ENCODE peak calls at places on chromosomes 6 and 20, in seven cellular contexts. G is body of pancreas, W is breast epithelium, P is fibroblast of lung, X is neural progenitor cell, M is upper lobe of right lung, V is A549. B is an unnamed sample.

GRCh38 chr6:90251295-90251992 is 45.2 kb downstream of the BACH2 start:
- DNase-seq in G (no peak), W (no peak), P (peak; percentile 37), X (no peak), M (no peak), V (no peak), B (no peak)

GRCh38 chr6:21001736-21002135 is 467.5 kb downstream of the CDKAL1 start:
- DNase-seq in G (no peak), W (no peak), P (peak; percentile 73), X (no peak), M (no peak), V (no peak), B (no peak)

GRCh38 chr6:106820412-106820852 is 154.1 kb downstream of the CD24 start:
- DNase-seq in G (no peak), W (no peak), P (peak; percentile 86), X (no peak), M (no peak), V (peak; percentile 31), B (no peak)

GRCh38 chr6:6685249-6685667 is 96.7 kb downstream of the LY86 start:
- DNase-seq in G (no peak), W (no peak), P (peak; percentile 52), X (no peak), M (no peak), V (no peak), B (no peak)

GRCh38 chr20:40326794-40327193 is 362.2 kb downstream of the MAFB start:
- DNase-seq in G (no peak), W (no peak), P (no peak), X (no peak), M (no peak), V (no peak), B (peak; percentile 95)

GRCh38 chr20:44683263-44684046 is 31.7 kb upstream of the CCN5 start:
- DNase-seq in G (peak; percentile 76), W (no peak), P (no peak), X (peak; percentile 79), M (no peak), V (peak; percentile 91), B (no peak)

GRCh38 chr6:39951716-39952115 is 17.5 kb upstream of the MOCS1 start:
- DNase-seq in G (no peak), W (no peak), P (no peak), X (no peak), M (no peak), V (no peak), B (no peak)

GRCh38 chr6:79506251-79506650 is 31.0 kb downstream of the LCA5 start:
- DNase-seq in G (no peak), W (no peak), P (peak; percentile 7), X (no peak), M (no peak), V (no peak), B (no peak)

GRCh38 chr20:23765578-23765977 is 14.8 kb upstream of the CST1 start:
- DNase-seq in G (no peak), W (no peak), P (no peak), X (no peak), M (no peak), V (no peak), B (no peak)

GRCh38 chr6:106997392-106998257 is 23.1 kb upstream of the CD24 start:
- DNase-seq in G (peak; percentile 63), W (peak; percentile 56), P (peak; percentile 39), X (peak; percentile 81), M (peak; percentile 67), V (peak; percentile 49), B (no peak)

GRCh38 chr20:36754656-36755222 is 8.8 kb upstream of the NDRG3 start:
- DNase-seq in G (peak; percentile 58), W (no peak), P (peak; percentile 53), X (peak; percentile 81), M (no peak), V (peak; percentile 76), B (no peak)

GRCh38 chr20:10314198-10314597 is 95.6 kb downstream of the SNAP25 start:
- DNase-seq in G (no peak), W (no peak), P (peak; percentile 76), X (peak; percentile 13), M (no peak), V (no peak), B (no peak)

DNA sequence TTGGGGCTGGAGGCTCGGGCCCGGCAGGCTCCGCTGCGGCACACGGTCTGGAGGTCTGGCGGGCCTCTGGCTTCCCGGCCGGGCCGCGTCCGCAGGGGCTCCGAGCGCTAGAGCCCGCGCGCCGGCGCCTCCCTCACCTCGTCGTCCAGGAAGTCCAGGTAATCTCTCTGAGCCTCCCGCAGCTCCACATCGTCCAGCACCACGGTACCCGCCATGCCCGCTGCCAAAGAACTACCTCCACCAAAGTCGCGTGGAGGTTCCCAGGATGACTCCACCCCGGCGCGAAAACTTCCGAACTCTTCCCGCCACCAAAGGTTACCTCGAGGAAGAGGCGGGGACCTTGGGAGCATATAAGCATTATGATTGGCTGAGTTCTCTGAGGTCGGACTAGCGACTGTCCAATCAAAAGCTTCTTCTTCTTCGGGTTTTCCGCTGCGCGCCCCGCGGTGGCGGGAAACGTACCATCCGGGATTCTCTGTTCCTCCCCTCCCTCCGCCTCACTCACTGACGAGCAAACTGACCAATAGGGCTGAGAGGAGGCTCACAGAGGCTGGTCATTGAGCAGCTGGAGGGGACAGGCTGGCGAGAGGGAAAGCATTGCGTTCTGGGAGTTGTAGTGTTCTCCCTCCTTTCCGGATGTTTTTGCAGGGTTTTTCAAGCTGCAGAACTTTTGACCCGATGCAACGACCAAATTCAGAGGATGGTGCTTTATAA is at the start of gene MCM3:
- DNase-seq in G (peak; percentile 97), W (peak; percentile 96), P (peak; percentile 99), X (peak; percentile 99), M (peak; percentile 97), V (peak; percentile 84), B (peak; percentile 98)
- TF ChIP-seq CTCF in G (peak; percentile 29), W (peak; percentile 8), P (no peak), X (no peak), M (peak; percentile 26), V (no peak), B (no peak)

GRCh38 chr6:23446394-23447001 is 679.5 kb upstream of the NRSN1 start:
- DNase-seq in G (no peak), W (no peak), P (peak; percentile 58), X (peak; percentile 25), M (no peak), V (peak; percentile 2), B (no peak)
- TF ChIP-seq CTCF in G (peak; percentile 38), W (peak; percentile 22), P (peak; percentile 80), X (peak; percentile 63), M (peak; percentile 24), V (peak; percentile 41), B (no peak)

DNA sequence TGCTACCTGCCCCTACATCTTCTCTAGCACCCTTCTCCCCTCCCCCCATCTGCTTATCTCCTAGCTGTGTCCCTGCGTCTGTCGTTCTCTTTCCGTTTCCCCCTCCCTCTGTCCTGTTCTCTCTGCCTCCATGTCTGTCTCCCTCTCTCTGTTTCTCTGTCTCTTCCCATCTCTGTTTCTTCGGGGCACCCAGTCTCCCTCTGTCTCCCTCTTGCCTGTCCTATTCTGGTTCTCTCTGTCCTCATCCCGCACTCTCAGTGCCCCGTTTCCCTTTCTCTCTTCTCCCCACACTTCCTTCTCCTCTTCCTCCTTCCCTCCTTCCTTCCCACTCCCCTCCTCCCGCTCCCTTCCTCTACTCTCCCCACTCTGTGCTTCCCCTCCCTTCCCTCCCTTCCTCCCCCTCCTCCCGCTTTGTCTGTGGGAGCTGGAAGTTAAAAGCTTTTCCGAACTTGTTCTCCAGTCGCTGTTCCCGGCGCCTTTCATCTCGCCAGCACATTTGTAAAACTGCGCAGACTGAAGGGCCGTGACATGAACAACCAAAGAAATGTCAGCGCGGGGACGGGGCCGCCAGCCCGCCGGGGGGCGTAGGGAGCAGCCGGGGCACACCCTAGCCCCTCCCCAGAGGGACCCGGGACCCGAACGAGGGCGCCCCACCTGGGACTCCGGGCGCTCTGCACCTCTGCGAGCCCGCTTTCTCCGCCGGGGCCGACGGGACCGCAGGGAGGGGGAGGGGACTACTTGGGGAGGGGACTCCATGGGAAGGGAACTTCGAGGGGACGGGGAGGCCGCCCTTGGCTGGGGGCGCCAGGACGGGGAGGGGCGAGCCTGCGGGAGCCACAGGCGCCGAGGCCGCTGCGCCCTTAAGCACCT is 4.0 kb upstream of the CDH22 start:
- DNase-seq in G (peak; percentile 36), W (no peak), P (no peak), X (peak; percentile 88), M (no peak), V (no peak), B (no peak)
- TF ChIP-seq CTCF in G (no peak), W (no peak), P (no peak), X (peak; percentile 62), M (no peak), V (no peak), B (no peak)

GRCh38 chr6:11538049-11538798 is 675 bp downstream of the TMEM170B start:
- DNase-seq in G (peak; percentile 52), W (peak; percentile 52), P (peak; percentile 6), X (peak; percentile 73), M (peak; percentile 76), V (peak; percentile 8), B (peak; percentile 46)
- TF ChIP-seq CTCF in G (no peak), W (no peak), P (no peak), X (no peak), M (no peak), V (no peak), B (no peak)

DNA sequence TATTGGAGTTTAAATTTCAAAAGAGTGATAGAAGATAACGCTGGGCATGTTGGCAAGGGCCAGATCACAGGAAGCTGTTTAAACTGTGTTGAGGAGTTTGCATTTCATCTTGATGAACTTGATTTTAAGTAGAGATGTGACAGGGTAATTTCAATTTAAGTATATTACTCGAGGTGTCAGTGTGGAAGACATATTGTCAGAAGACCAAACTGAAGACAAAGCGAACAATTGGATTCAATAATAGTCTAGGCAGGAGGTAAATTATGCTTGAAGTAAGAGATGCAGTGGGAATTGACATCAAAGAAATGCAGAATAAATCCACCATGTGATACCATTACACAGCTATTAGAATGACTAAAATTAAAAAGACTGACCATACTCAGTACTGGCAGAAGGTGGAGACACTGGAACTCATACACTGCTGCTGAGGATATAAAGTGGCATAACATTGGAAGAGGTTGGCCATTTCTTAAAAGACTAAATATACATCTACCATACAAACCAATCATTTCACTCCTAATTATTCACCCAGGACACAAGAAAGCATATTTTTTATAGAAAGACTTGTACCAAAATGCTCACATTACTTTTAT is 240.8 kb downstream of the ARHGAP18 start:
- DNase-seq in G (no peak), W (no peak), P (no peak), X (no peak), M (no peak), V (no peak), B (no peak)
- TF ChIP-seq CTCF in G (no peak), W (no peak), P (no peak), X (no peak), M (no peak), V (no peak), B (peak; percentile 26)

DNA sequence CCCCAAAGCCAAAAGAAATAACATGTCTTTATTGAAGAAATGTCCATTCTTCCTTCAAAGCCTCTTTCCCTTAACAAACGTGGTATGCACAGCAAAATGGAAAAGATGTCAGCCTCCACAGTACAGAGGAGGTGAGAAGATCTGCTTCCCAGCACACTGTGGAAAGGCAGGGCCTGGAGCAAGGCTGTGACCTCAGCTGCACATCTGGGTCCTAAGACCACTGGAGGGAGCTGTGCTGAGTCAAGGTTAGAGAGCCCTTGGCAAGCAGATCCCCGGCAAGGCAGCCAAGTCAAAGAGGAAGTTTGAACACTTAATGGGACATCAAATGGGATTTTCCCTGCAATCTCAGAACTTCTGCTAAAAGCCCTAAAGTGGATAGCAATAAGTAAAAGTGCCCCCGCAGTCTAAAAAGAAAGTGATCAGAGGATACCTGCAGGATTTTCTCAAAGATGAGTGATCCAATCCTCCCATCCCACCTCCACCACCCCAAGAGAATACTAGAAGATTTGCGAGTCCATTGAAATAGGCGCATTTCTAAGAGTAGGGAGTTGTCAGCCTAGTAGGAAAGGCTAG is 39.4 kb downstream of the UNC5CL start:
- DNase-seq in G (peak; percentile 83), W (no peak), P (peak; percentile 40), X (peak; percentile 53), M (no peak), V (peak; percentile 53), B (peak; percentile 63)
- TF ChIP-seq CTCF in G (peak; percentile 57), W (no peak), P (peak; percentile 48), X (peak; percentile 43), M (peak; percentile 42), V (peak; percentile 41), B (peak; percentile 27)